ENCODE peak calls at places on chromosomes 11 and 22, in six cellular contexts. P is OCI-LY7, E is body of pancreas, W is mesendoderm, K is spleen, G is AG04450. Q is an unnamed sample.
A peak's percentile ranks its signal among the peaks of the same experiment; 100 is the strongest.

GRCh38 chr11:100808904-100809491 is 121.9 kb downstream of the ARHGAP42 start:
- DNase-seq in P (no peak), E (no peak), W (peak; percentile 97), K (no peak), G (no peak), Q (no peak)

GRCh38 chr11:11856638-11857037 is 14.9 kb downstream of the USP47 start:
- DNase-seq in P (no peak), E (no peak), W (no peak), K (no peak), G (no peak), Q (no peak)

GRCh38 chr11:111189466-111189865 is 56.1 kb upstream of the POU2AF2 start:
- DNase-seq in P (peak; percentile 32), E (no peak), W (peak; percentile 21), K (no peak), G (no peak), Q (no peak)

GRCh38 chr11:1992111-1992510 is 5.5 kb downstream of the H19 start:
- DNase-seq in P (no peak), E (no peak), W (no peak), K (peak; percentile 37), G (no peak), Q (no peak)

GRCh38 chr11:64876226-64876750 is 2.1 kb downstream of the EHD1 start:
- DNase-seq in P (no peak), E (no peak), W (no peak), K (peak; percentile 82), G (no peak), Q (no peak)

GRCh38 chr11:47305734-47306483 is 36.0 kb downstream of the MADD start:
- DNase-seq in P (no peak), E (peak; percentile 24), W (no peak), K (no peak), G (no peak), Q (no peak)

GRCh38 chr11:2728663-2729332 is 29.0 kb upstream of the KCNQ1OT1 start:
- DNase-seq in P (no peak), E (peak; percentile 75), W (no peak), K (no peak), G (no peak), Q (no peak)

GRCh38 chr11:19672591-19673206 is 39.9 kb upstream of the NAV2 start:
- DNase-seq in P (no peak), E (no peak), W (no peak), K (no peak), G (no peak), Q (no peak)

GRCh38 chr11:803770-804598 is 1.0 kb downstream of the PIDD1 start:
- DNase-seq in P (no peak), E (no peak), W (no peak), K (peak; percentile 87), G (no peak), Q (no peak)
- H3K4me3 ChIP-seq in P (peak overlapping the region; percentile 86), E (no peak overlapping the region), W (no peak overlapping the region), K (peak overlapping the region; percentile 62), G (peak overlapping the region; percentile 64), Q (peak overlapping the region; percentile 49)

GRCh38 chr22:49790912-49791311 is 36.8 kb downstream of the BRD1 start:
- DNase-seq in P (no peak), E (no peak), W (no peak), K (no peak), G (no peak), Q (no peak)
- H3K27ac ChIP-seq in P (no peak overlapping the region), E (no peak overlapping the region), W (no peak overlapping the region), K (no peak overlapping the region), G (peak overlapping the region; percentile 21), Q (no peak overlapping the region)

GRCh38 chr11:93849751-93850584 is 450 bp downstream of the VSTM5 start:
- DNase-seq in P (no peak), E (peak; percentile 31), W (no peak), K (no peak), G (no peak), Q (peak; percentile 74)
- H3K4me3 ChIP-seq in P (no peak overlapping the region), E (peak overlapping the region; percentile 45), W (no peak overlapping the region), K (peak overlapping the region; percentile 26), G (peak overlapping the region; percentile 45), Q (peak overlapping the region; percentile 57)

GRCh38 chr11:102435688-102436087 is 16.9 kb downstream of the TMEM123 start:
- DNase-seq in P (no peak), E (no peak), W (no peak), K (no peak), G (no peak), Q (no peak)

GRCh38 chr11:102437026-102437425 is 15.5 kb downstream of the TMEM123 start:
- DNase-seq in P (no peak), E (no peak), W (no peak), K (no peak), G (no peak), Q (no peak)

GRCh38 chr11:102438311-102439062 is 14.1 kb downstream of the TMEM123 start:
- DNase-seq in P (no peak), E (no peak), W (no peak), K (no peak), G (no peak), Q (no peak)

GRCh38 chr11:102437727-102438126 is 14.8 kb downstream of the TMEM123 start:
- DNase-seq in P (no peak), E (no peak), W (no peak), K (no peak), G (no peak), Q (no peak)

GRCh38 chr11:102436546-102436945 is 16.0 kb downstream of the TMEM123 start:
- DNase-seq in P (no peak), E (no peak), W (no peak), K (no peak), G (no peak), Q (no peak)
- H3K27ac ChIP-seq in P (no peak overlapping the region), E (no peak overlapping the region), W (no peak overlapping the region), K (no peak overlapping the region), G (no peak overlapping the region), Q (peak overlapping the region; percentile 6)

GRCh38 chr11:66172146-66172545 is 96.3 kb upstream of the RAB1B start:
- DNase-seq in P (no peak), E (no peak), W (no peak), K (no peak), G (peak; percentile 16), Q (no peak)
- H3K4me3 ChIP-seq in P (no peak overlapping the region), E (no peak overlapping the region), W (no peak overlapping the region), K (no peak overlapping the region), G (no peak overlapping the region), Q (no peak overlapping the region)

GRCh38 chr11:128725630-128726461 is 32.0 kb downstream of the FLI1 start:
- DNase-seq in P (peak; percentile 95), E (peak; percentile 50), W (no peak), K (peak; percentile 80), G (peak; percentile 23), Q (no peak)
- H3K27ac ChIP-seq in P (peak overlapping the region; percentile 99), E (no peak overlapping the region), W (no peak overlapping the region), K (peak overlapping the region; percentile 83), G (no peak overlapping the region), Q (peak overlapping the region; percentile 13)

Q was measured in vagina.